ENCODE peak calls at places on chromosome 12, in nine cellular contexts. One of them, this sample, is unnamed.

GRCh38 chr12:69569236-69569635 is 16.0 kb upstream of the CCT2 start:
- DNase-seq in stimulated activated naive B cell treated with anti-CD40 and anti-IgM and Interleukin-4, amounts not matched to agents 10 μg/mL and 1 μg/mL and 100 μg/mL, for 72 hours: no peak
- DNase-seq in SK-MEL-5: no peak
- DNase-seq in hepatic stellate cell: no peak
- DNase-seq in effector memory CD4-positive, alpha-beta T cell: no peak
- DNase-seq in HEK293T: no peak
- DNase-seq in adrenal gland: no peak
- DNase-seq in GM13977: no peak
- DNase-seq in retina: no peak
- DNase-seq in this sample: no peak

GRCh38 chr12:111636209-111636928 is 37.3 kb upstream of the ATXN2 start:
- DNase-seq in stimulated activated naive B cell treated with anti-CD40 and anti-IgM and Interleukin-4, amounts not matched to agents 10 μg/mL and 1 μg/mL and 100 μg/mL, for 72 hours: no peak
- DNase-seq in SK-MEL-5: no peak
- DNase-seq in hepatic stellate cell: peak
- DNase-seq in effector memory CD4-positive, alpha-beta T cell: no peak
- DNase-seq in HEK293T: no peak
- DNase-seq in adrenal gland: peak
- DNase-seq in GM13977: no peak
- DNase-seq in retina: peak
- DNase-seq in this sample: no peak

GRCh38 chr12:68497702-68498101 is 113.0 kb upstream of the RAP1B start:
- DNase-seq in stimulated activated naive B cell treated with anti-CD40 and anti-IgM and Interleukin-4, amounts not matched to agents 10 μg/mL and 1 μg/mL and 100 μg/mL, for 72 hours: no peak
- DNase-seq in SK-MEL-5: no peak
- DNase-seq in hepatic stellate cell: no peak
- DNase-seq in effector memory CD4-positive, alpha-beta T cell: no peak
- DNase-seq in HEK293T: no peak
- DNase-seq in adrenal gland: no peak
- DNase-seq in GM13977: no peak
- DNase-seq in retina: no peak
- DNase-seq in this sample: no peak

GRCh38 chr12:91202390-91202789 is 19.8 kb upstream of the DCN start:
- DNase-seq in stimulated activated naive B cell treated with anti-CD40 and anti-IgM and Interleukin-4, amounts not matched to agents 10 μg/mL and 1 μg/mL and 100 μg/mL, for 72 hours: no peak
- DNase-seq in SK-MEL-5: no peak
- DNase-seq in hepatic stellate cell: no peak
- DNase-seq in effector memory CD4-positive, alpha-beta T cell: no peak
- DNase-seq in HEK293T: no peak
- DNase-seq in adrenal gland: no peak
- DNase-seq in GM13977: no peak
- DNase-seq in retina: no peak
- DNase-seq in this sample: no peak

GRCh38 chr12:62767506-62767905 is 167.4 kb downstream of the PPM1H start:
- DNase-seq in stimulated activated naive B cell treated with anti-CD40 and anti-IgM and Interleukin-4, amounts not matched to agents 10 μg/mL and 1 μg/mL and 100 μg/mL, for 72 hours: no peak
- DNase-seq in SK-MEL-5: no peak
- DNase-seq in hepatic stellate cell: no peak
- DNase-seq in effector memory CD4-positive, alpha-beta T cell: no peak
- DNase-seq in HEK293T: no peak
- DNase-seq in adrenal gland: no peak
- DNase-seq in GM13977: no peak
- DNase-seq in retina: no peak
- DNase-seq in this sample: no peak

GRCh38 chr12:67634167-67634793 is 14.3 kb upstream of the DYRK2 start:
- DNase-seq in stimulated activated naive B cell treated with anti-CD40 and anti-IgM and Interleukin-4, amounts not matched to agents 10 μg/mL and 1 μg/mL and 100 μg/mL, for 72 hours: no peak
- DNase-seq in SK-MEL-5: no peak
- DNase-seq in hepatic stellate cell: no peak
- DNase-seq in effector memory CD4-positive, alpha-beta T cell: no peak
- DNase-seq in HEK293T: no peak
- DNase-seq in adrenal gland: no peak
- DNase-seq in GM13977: no peak
- DNase-seq in retina: no peak
- DNase-seq in this sample: no peak

GRCh38 chr12:70379856-70380255 is 13.8 kb downstream of the KCNMB4 start:
- DNase-seq in stimulated activated naive B cell treated with anti-CD40 and anti-IgM and Interleukin-4, amounts not matched to agents 10 μg/mL and 1 μg/mL and 100 μg/mL, for 72 hours: no peak
- DNase-seq in SK-MEL-5: no peak
- DNase-seq in hepatic stellate cell: no peak
- DNase-seq in effector memory CD4-positive, alpha-beta T cell: no peak
- DNase-seq in HEK293T: no peak
- DNase-seq in adrenal gland: no peak
- DNase-seq in GM13977: no peak
- DNase-seq in retina: no peak
- DNase-seq in this sample: no peak

GRCh38 chr12:32920506-32921085 is 24.0 kb upstream of the PKP2 start:
- DNase-seq in stimulated activated naive B cell treated with anti-CD40 and anti-IgM and Interleukin-4, amounts not matched to agents 10 μg/mL and 1 μg/mL and 100 μg/mL, for 72 hours: no peak
- DNase-seq in SK-MEL-5: no peak
- DNase-seq in hepatic stellate cell: no peak
- DNase-seq in effector memory CD4-positive, alpha-beta T cell: no peak
- DNase-seq in HEK293T: no peak
- DNase-seq in adrenal gland: no peak
- DNase-seq in GM13977: no peak
- DNase-seq in retina: no peak
- DNase-seq in this sample: no peak

GRCh38 chr12:131129839-131130238 is 176.1 kb downstream of the ADGRD1 start:
- DNase-seq in stimulated activated naive B cell treated with anti-CD40 and anti-IgM and Interleukin-4, amounts not matched to agents 10 μg/mL and 1 μg/mL and 100 μg/mL, for 72 hours: no peak
- DNase-seq in SK-MEL-5: no peak
- DNase-seq in hepatic stellate cell: no peak
- DNase-seq in effector memory CD4-positive, alpha-beta T cell: no peak
- DNase-seq in HEK293T: no peak
- DNase-seq in adrenal gland: no peak
- DNase-seq in GM13977: no peak
- DNase-seq in retina: peak
- DNase-seq in this sample: no peak

GRCh38 chr12:57236925-57237652 is 7.6 kb downstream of the SHMT2 start:
- DNase-seq in stimulated activated naive B cell treated with anti-CD40 and anti-IgM and Interleukin-4, amounts not matched to agents 10 μg/mL and 1 μg/mL and 100 μg/mL, for 72 hours: no peak
- DNase-seq in SK-MEL-5: no peak
- DNase-seq in hepatic stellate cell: no peak
- DNase-seq in effector memory CD4-positive, alpha-beta T cell: no peak
- DNase-seq in HEK293T: no peak
- DNase-seq in adrenal gland: no peak
- DNase-seq in GM13977: no peak
- DNase-seq in retina: peak
- DNase-seq in this sample: no peak

GRCh38 chr12:40583743-40584142 is 108.5 kb upstream of the CNTN1 start:
- DNase-seq in stimulated activated naive B cell treated with anti-CD40 and anti-IgM and Interleukin-4, amounts not matched to agents 10 μg/mL and 1 μg/mL and 100 μg/mL, for 72 hours: no peak
- DNase-seq in SK-MEL-5: no peak
- DNase-seq in hepatic stellate cell: no peak
- DNase-seq in effector memory CD4-positive, alpha-beta T cell: no peak
- DNase-seq in HEK293T: no peak
- DNase-seq in adrenal gland: no peak
- DNase-seq in GM13977: no peak
- DNase-seq in retina: no peak
- DNase-seq in this sample: no peak

GRCh38 chr12:132776816-132777568 is 15.4 kb upstream of the ANKLE2 start:
- DNase-seq in stimulated activated naive B cell treated with anti-CD40 and anti-IgM and Interleukin-4, amounts not matched to agents 10 μg/mL and 1 μg/mL and 100 μg/mL, for 72 hours: no peak
- DNase-seq in SK-MEL-5: no peak
- DNase-seq in hepatic stellate cell: no peak
- DNase-seq in effector memory CD4-positive, alpha-beta T cell: no peak
- DNase-seq in HEK293T: no peak
- DNase-seq in adrenal gland: peak
- DNase-seq in GM13977: no peak
- DNase-seq in retina: no peak
- DNase-seq in this sample: no peak

GRCh38 chr12:92602476-92602875 is 100.3 kb upstream of the PLEKHG7 start:
- DNase-seq in stimulated activated naive B cell treated with anti-CD40 and anti-IgM and Interleukin-4, amounts not matched to agents 10 μg/mL and 1 μg/mL and 100 μg/mL, for 72 hours: no peak
- DNase-seq in SK-MEL-5: peak
- DNase-seq in hepatic stellate cell: no peak
- DNase-seq in effector memory CD4-positive, alpha-beta T cell: no peak
- DNase-seq in HEK293T: no peak
- DNase-seq in adrenal gland: no peak
- DNase-seq in GM13977: no peak
- DNase-seq in retina: no peak
- DNase-seq in this sample: no peak

GRCh38 chr12:53058674-53059433 is 9.0 kb downstream of the TNS2 start:
- DNase-seq in stimulated activated naive B cell treated with anti-CD40 and anti-IgM and Interleukin-4, amounts not matched to agents 10 μg/mL and 1 μg/mL and 100 μg/mL, for 72 hours: no peak
- DNase-seq in SK-MEL-5: no peak
- DNase-seq in hepatic stellate cell: no peak
- DNase-seq in effector memory CD4-positive, alpha-beta T cell: no peak
- DNase-seq in HEK293T: no peak
- DNase-seq in adrenal gland: no peak
- DNase-seq in GM13977: no peak
- DNase-seq in retina: no peak
- DNase-seq in this sample: no peak

GRCh38 chr12:120376416-120376815 is 7.5 kb upstream of the MSI1 start:
- DNase-seq in stimulated activated naive B cell treated with anti-CD40 and anti-IgM and Interleukin-4, amounts not matched to agents 10 μg/mL and 1 μg/mL and 100 μg/mL, for 72 hours: no peak
- DNase-seq in SK-MEL-5: no peak
- DNase-seq in hepatic stellate cell: no peak
- DNase-seq in effector memory CD4-positive, alpha-beta T cell: no peak
- DNase-seq in HEK293T: no peak
- DNase-seq in adrenal gland: no peak
- DNase-seq in GM13977: no peak
- DNase-seq in retina: no peak
- DNase-seq in this sample: no peak

GRCh38 chr12:131021142-131021541 is 67.4 kb downstream of the ADGRD1 start:
- DNase-seq in stimulated activated naive B cell treated with anti-CD40 and anti-IgM and Interleukin-4, amounts not matched to agents 10 μg/mL and 1 μg/mL and 100 μg/mL, for 72 hours: no peak
- DNase-seq in SK-MEL-5: no peak
- DNase-seq in hepatic stellate cell: no peak
- DNase-seq in effector memory CD4-positive, alpha-beta T cell: no peak
- DNase-seq in HEK293T: no peak
- DNase-seq in adrenal gland: no peak
- DNase-seq in GM13977: no peak
- DNase-seq in retina: no peak
- DNase-seq in this sample: no peak

GRCh38 chr12:4164591-4165558 is 108.7 kb upstream of the CCND2 start:
- DNase-seq in stimulated activated naive B cell treated with anti-CD40 and anti-IgM and Interleukin-4, amounts not matched to agents 10 μg/mL and 1 μg/mL and 100 μg/mL, for 72 hours: peak
- DNase-seq in SK-MEL-5: no peak
- DNase-seq in hepatic stellate cell: peak
- DNase-seq in effector memory CD4-positive, alpha-beta T cell: peak
- DNase-seq in HEK293T: no peak
- DNase-seq in adrenal gland: peak
- DNase-seq in GM13977: peak
- DNase-seq in retina: peak
- DNase-seq in this sample: peak

GRCh38 chr12:93061414-93062099 is 132.5 kb upstream of the EEA1 start:
- DNase-seq in stimulated activated naive B cell treated with anti-CD40 and anti-IgM and Interleukin-4, amounts not matched to agents 10 μg/mL and 1 μg/mL and 100 μg/mL, for 72 hours: no peak
- DNase-seq in SK-MEL-5: no peak
- DNase-seq in hepatic stellate cell: no peak
- DNase-seq in effector memory CD4-positive, alpha-beta T cell: no peak
- DNase-seq in HEK293T: no peak
- DNase-seq in adrenal gland: no peak
- DNase-seq in GM13977: no peak
- DNase-seq in retina: peak
- DNase-seq in this sample: no peak

GRCh38 chr12:46874642-46875041 is 48.8 kb upstream of the SLC38A4 start:
- DNase-seq in stimulated activated naive B cell treated with anti-CD40 and anti-IgM and Interleukin-4, amounts not matched to agents 10 μg/mL and 1 μg/mL and 100 μg/mL, for 72 hours: no peak
- DNase-seq in SK-MEL-5: no peak
- DNase-seq in hepatic stellate cell: no peak
- DNase-seq in effector memory CD4-positive, alpha-beta T cell: no peak
- DNase-seq in HEK293T: no peak
- DNase-seq in adrenal gland: peak
- DNase-seq in GM13977: no peak
- DNase-seq in retina: no peak
- DNase-seq in this sample: no peak

GRCh38 chr12:117204146-117204545 is 13.9 kb upstream of the FBXO21 start:
- DNase-seq in stimulated activated naive B cell treated with anti-CD40 and anti-IgM and Interleukin-4, amounts not matched to agents 10 μg/mL and 1 μg/mL and 100 μg/mL, for 72 hours: no peak
- DNase-seq in SK-MEL-5: no peak
- DNase-seq in hepatic stellate cell: no peak
- DNase-seq in effector memory CD4-positive, alpha-beta T cell: no peak
- DNase-seq in HEK293T: no peak
- DNase-seq in adrenal gland: no peak
- DNase-seq in GM13977: no peak
- DNase-seq in retina: no peak
- DNase-seq in this sample: no peak

GRCh38 chr12:79326225-79326624 is 364.5 kb downstream of the PAWR start:
- DNase-seq in stimulated activated naive B cell treated with anti-CD40 and anti-IgM and Interleukin-4, amounts not matched to agents 10 μg/mL and 1 μg/mL and 100 μg/mL, for 72 hours: no peak
- DNase-seq in SK-MEL-5: no peak
- DNase-seq in hepatic stellate cell: no peak
- DNase-seq in effector memory CD4-positive, alpha-beta T cell: no peak
- DNase-seq in HEK293T: no peak
- DNase-seq in adrenal gland: no peak
- DNase-seq in GM13977: no peak
- DNase-seq in retina: peak
- DNase-seq in this sample: no peak

GRCh38 chr12:122200541-122201175 is 2.9 kb upstream of the B3GNT4 start:
- DNase-seq in stimulated activated naive B cell treated with anti-CD40 and anti-IgM and Interleukin-4, amounts not matched to agents 10 μg/mL and 1 μg/mL and 100 μg/mL, for 72 hours: no peak
- DNase-seq in SK-MEL-5: no peak
- DNase-seq in hepatic stellate cell: no peak
- DNase-seq in effector memory CD4-positive, alpha-beta T cell: no peak
- DNase-seq in HEK293T: no peak
- DNase-seq in adrenal gland: no peak
- DNase-seq in GM13977: no peak
- DNase-seq in retina: no peak
- DNase-seq in this sample: no peak

GRCh38 chr12:7091660-7092228 is 501 bp downstream of the C1R start:
- DNase-seq in stimulated activated naive B cell treated with anti-CD40 and anti-IgM and Interleukin-4, amounts not matched to agents 10 μg/mL and 1 μg/mL and 100 μg/mL, for 72 hours: no peak
- DNase-seq in SK-MEL-5: no peak
- DNase-seq in hepatic stellate cell: peak
- DNase-seq in effector memory CD4-positive, alpha-beta T cell: no peak
- DNase-seq in HEK293T: no peak
- DNase-seq in adrenal gland: peak
- DNase-seq in GM13977: no peak
- DNase-seq in retina: peak
- DNase-seq in this sample: no peak

GRCh38 chr12:2345902-2346301 is 293.1 kb downstream of the CACNA1C start:
- DNase-seq in stimulated activated naive B cell treated with anti-CD40 and anti-IgM and Interleukin-4, amounts not matched to agents 10 μg/mL and 1 μg/mL and 100 μg/mL, for 72 hours: no peak
- DNase-seq in SK-MEL-5: no peak
- DNase-seq in hepatic stellate cell: no peak
- DNase-seq in effector memory CD4-positive, alpha-beta T cell: no peak
- DNase-seq in HEK293T: no peak
- DNase-seq in adrenal gland: no peak
- DNase-seq in GM13977: no peak
- DNase-seq in retina: no peak
- DNase-seq in this sample: no peak

GRCh38 chr12:23055004-23055403 is 430.0 kb downstream of the ETNK1 start:
- DNase-seq in stimulated activated naive B cell treated with anti-CD40 and anti-IgM and Interleukin-4, amounts not matched to agents 10 μg/mL and 1 μg/mL and 100 μg/mL, for 72 hours: no peak
- DNase-seq in SK-MEL-5: peak
- DNase-seq in hepatic stellate cell: no peak
- DNase-seq in effector memory CD4-positive, alpha-beta T cell: no peak
- DNase-seq in HEK293T: peak
- DNase-seq in adrenal gland: no peak
- DNase-seq in GM13977: no peak
- DNase-seq in retina: no peak
- DNase-seq in this sample: no peak